ENCODE peak calls at places on chromosomes 6 and 20, in four cellular contexts. S, O, B and L are unnamed samples.
A peak's percentile ranks its signal among the peaks of the same experiment; 100 is the strongest.

GRCh38 chr20:25316506-25317190 is 68.8 kb downstream of the PYGB start:
- DNase-seq in O (no peak), S (no peak), B (no peak), L (no peak)

GRCh38 chr6:35443341-35444030 is 8.7 kb upstream of the FANCE start:
- DNase-seq in O (no peak), B (no peak), S (no peak), L (no peak)

GRCh38 chr6:135346747-135347146 is 150.8 kb downstream of the AHI1 start:
- DNase-seq in B (no peak), S (no peak), O (no peak), L (no peak)

GRCh38 chr20:16574656-16575355 is 1.6 kb upstream of the KIF16B start:
- DNase-seq in B (peak; percentile 94), S (peak; percentile 70), O (peak; percentile 67), L (peak; percentile 83)

GRCh38 chr6:130765181-130765727 is 62.0 kb upstream of the SMLR1 start:
- DNase-seq in O (no peak), S (no peak), B (no peak), L (no peak)

GRCh38 chr20:32019156-32019510 is 8.9 kb downstream of the CCM2L start:
- DNase-seq in S (no peak), O (no peak), B (peak; percentile 27), L (no peak)

GRCh38 chr20:44001667-44002596 is 87.3 kb downstream of the TOX2 start:
- DNase-seq in B (no peak), O (no peak), S (no peak), L (no peak)

GRCh38 chr20:64049060-64049886 is at the start of gene SOX18:
- DNase-seq in O (no peak), S (no peak), B (peak; percentile 59), L (no peak)

GRCh38 chr6:124885171-124885570 is 77.1 kb upstream of the RNF217 start:
- DNase-seq in S (no peak), O (no peak), B (no peak), L (no peak)

GRCh38 chr20:37349517-37350491 is 3.9 kb downstream of the SRC start:
- DNase-seq in S (no peak), B (peak; percentile 44), O (no peak), L (no peak)

GRCh38 chr20:33552519-33552918 is 62.6 kb downstream of the CBFA2T2 start:
- DNase-seq in S (no peak), O (no peak), B (no peak), L (no peak)

GRCh38 chr6:6610031-6610591 is 21.6 kb downstream of the LY86 start:
- DNase-seq in O (peak; percentile 64), B (no peak), S (no peak), L (no peak)

GRCh38 chr6:41932378-41932777 is 9.2 kb downstream of the CCND3 start:
- DNase-seq in O (no peak), S (no peak), B (no peak), L (no peak)

GRCh38 chr6:138499303-138499991 is at the start of gene NHSL1:
- DNase-seq in B (no peak), S (no peak), O (no peak), L (no peak)

GRCh38 chr6:158687507-158687906 is 37.7 kb downstream of the SYTL3 start:
- DNase-seq in O (no peak), S (no peak), B (no peak), L (no peak)

GRCh38 chr6:142947702-142948480 is 2.9 kb upstream of the HIVEP2 start:
- DNase-seq in O (peak; percentile 56), B (no peak), S (no peak), L (no peak)

GRCh38 chr6:126824815-126825214 is 293.7 kb upstream of the RSPO3 start:
- DNase-seq in B (no peak), O (no peak), S (no peak), L (no peak)

GRCh38 chr20:25320035-25320800 is 70.4 kb downstream of the ABHD12 start:
- DNase-seq in S (no peak), B (no peak), O (no peak), L (no peak)

GRCh38 chr20:15065794-15066193 is 728.4 kb upstream of the FLRT3 start:
- DNase-seq in S (no peak), B (no peak), O (no peak), L (peak; percentile 18)

GRCh38 chr6:41372526-41373366 is 37.3 kb downstream of the NCR2 start:
- DNase-seq in S (no peak), O (no peak), B (no peak), L (no peak)

GRCh38 chr6:74578339-74578738 is 627.5 kb downstream of the COL12A1 start:
- DNase-seq in O (no peak), B (peak; percentile 4), S (no peak), L (no peak)

GRCh38 chr6:2782825-2783187 is 17.6 kb downstream of the WRNIP1 start:
- DNase-seq in O (no peak), B (no peak), S (no peak), L (no peak)

GRCh38 chr6:157376706-157377230 is 4.2 kb upstream of the ZDHHC14 start:
- DNase-seq in S (no peak), O (no peak), B (no peak), L (no peak)

GRCh38 chr20:34213213-34213612 is 28.0 kb upstream of the ASIP start:
- DNase-seq in B (no peak), S (no peak), O (no peak), L (no peak)

GRCh38 chr6:45491874-45492273 is 114.1 kb upstream of the SUPT3H start:
- DNase-seq in S (no peak), O (no peak), B (no peak), L (no peak)

GRCh38 chr6:42095776-42096541 is 45.6 kb downstream of the TAF8 start:
- DNase-seq in S (no peak), O (no peak), B (peak; percentile 24), L (no peak)

GRCh38 chr6:122789078-122789861 is at the start of gene SMPDL3A:
- DNase-seq in O (no peak), S (peak; percentile 87), B (peak; percentile 73), L (peak; percentile 84)

GRCh38 chr20:3539708-3540107 is 68.9 kb downstream of the ATRN start:
- DNase-seq in S (no peak), B (no peak), O (no peak), L (no peak)

GRCh38 chr6:44063561-44064059 is 63.6 kb downstream of the MRPL14 start:
- DNase-seq in B (no peak), O (no peak), S (no peak), L (no peak)

GRCh38 chr20:8545212-8545611 is 413.1 kb downstream of the PLCB1 start:
- DNase-seq in S (no peak), O (no peak), B (no peak), L (no peak)

GRCh38 chr6:11067348-11067747 is 23.2 kb upstream of the ELOVL2 start:
- DNase-seq in B (no peak), O (no peak), S (no peak), L (no peak)

GRCh38 chr20:25136643-25137559 is 55.0 kb upstream of the VSX1 start:
- DNase-seq in O (no peak), B (peak; percentile 90), S (peak; percentile 52), L (no peak)

GRCh38 chr6:41469951-41470340 is 76.2 kb upstream of the FOXP4 start:
- DNase-seq in B (no peak), S (no peak), O (peak; percentile 29), L (no peak)

GRCh38 chr20:59939052-59939878 is 840 bp downstream of the PPP1R3D start:
- DNase-seq in O (no peak), B (no peak), S (no peak), L (no peak)

GRCh38 chr6:18585032-18585573 is 198.0 kb downstream of the RNF144B start:
- DNase-seq in B (peak; percentile 12), O (no peak), S (no peak), L (peak; percentile 35)

GRCh38 chr6:162200945-162201692 is 526.4 kb downstream of the PRKN start:
- DNase-seq in S (no peak), O (no peak), B (no peak), L (no peak)

GRCh38 chr20:45176526-45176925 is 1.8 kb downstream of the PI3 start:
- DNase-seq in B (no peak), O (no peak), S (no peak), L (no peak)

GRCh38 chr6:57261896-57262295 is 39.8 kb upstream of the RAB23 start:
- DNase-seq in O (no peak), S (no peak), B (no peak), L (no peak)

DNA sequence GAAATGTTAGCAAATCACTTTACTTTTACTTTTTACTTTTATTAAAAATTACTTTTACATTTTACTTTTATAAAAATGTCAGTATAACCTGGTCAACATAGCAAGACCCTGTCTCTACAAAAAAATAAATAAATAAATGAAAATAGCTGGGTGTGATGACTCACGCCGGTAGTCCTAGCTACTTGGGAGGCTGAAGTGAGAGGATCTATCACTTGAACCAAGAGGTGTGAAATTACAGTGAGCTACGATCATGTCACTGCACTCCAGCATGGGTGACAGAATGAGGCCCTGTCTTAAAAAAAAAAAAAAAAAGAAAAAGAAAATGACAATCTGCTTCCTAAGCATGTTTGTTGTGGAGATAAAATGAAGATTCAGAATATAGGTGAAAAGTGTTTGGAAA is 31.0 kb upstream of the FBXO30 start:
- DNase-seq in B (no peak), O (no peak), S (no peak), L (no peak)
- H3K27ac ChIP-seq in B (no peak overlapping the region), O (no peak overlapping the region), S (no peak overlapping the region), L (peak overlapping the region; percentile 57)

GRCh38 chr6:14065350-14065749 is 52.2 kb upstream of the CD83 start:
- DNase-seq in B (no peak), S (no peak), O (no peak), L (no peak)

GRCh38 chr6:14068623-14069022 is 48.9 kb upstream of the CD83 start:
- DNase-seq in B (no peak), S (no peak), O (no peak), L (no peak)

GRCh38 chr6:14066782-14067406 is 50.7 kb upstream of the CD83 start:
- DNase-seq in O (no peak), B (peak; percentile 65), S (no peak), L (no peak)

GRCh38 chr6:14070457-14070856 is 47.1 kb upstream of the CD83 start:
- DNase-seq in S (no peak), O (no peak), B (no peak), L (no peak)

GRCh38 chr6:14068133-14068532 is 49.4 kb upstream of the CD83 start:
- DNase-seq in S (no peak), B (no peak), O (no peak), L (no peak)
- H3K27ac ChIP-seq in S (no peak overlapping the region), B (no peak overlapping the region), O (no peak overlapping the region), L (no peak overlapping the region)

GRCh38 chr20:226958-227357 is at the start of gene DEFB129:
- DNase-seq in O (no peak), S (no peak), B (no peak), L (no peak)

GRCh38 chr20:227439-228105 is 514 bp downstream of the DEFB129 start:
- DNase-seq in S (no peak), O (no peak), B (no peak), L (no peak)
- H3K27ac ChIP-seq in S (no peak overlapping the region), O (no peak overlapping the region), B (no peak overlapping the region), L (no peak overlapping the region)

DNA sequence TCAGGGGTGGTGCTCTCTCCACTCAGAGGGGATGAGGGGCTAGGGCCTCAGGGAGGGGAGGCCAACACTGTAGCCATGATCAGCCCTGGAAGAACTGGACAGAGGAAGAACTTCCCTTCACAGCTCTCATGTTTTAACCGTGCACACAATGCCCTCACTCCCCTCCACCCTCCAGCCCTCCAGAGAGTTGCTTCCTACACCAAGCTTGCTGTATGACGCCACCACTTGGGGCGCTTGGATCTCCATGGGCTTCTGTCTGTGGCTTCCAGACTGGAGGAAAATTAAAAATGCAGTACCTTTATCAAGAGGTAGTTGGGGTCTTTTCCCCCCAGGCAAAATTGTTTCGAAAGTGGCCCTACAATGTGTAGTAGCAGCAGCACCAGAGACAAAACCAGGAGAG is 48.4 kb downstream of the ARHGAP40 start:
- DNase-seq in B (no peak), O (no peak), S (no peak), L (no peak)
- H3K27ac ChIP-seq in B (no peak overlapping the region), O (no peak overlapping the region), S (no peak overlapping the region), L (no peak overlapping the region)